ENCODE peak calls at places on chromosome 14, in four cellular contexts. V is H1, X is HepG2, M is K562. E is an unnamed sample.

GRCh38 chr14:97878727-97879126 is 1081.5 kb downstream of the VRK1 start:
- DNase-seq in V (no peak), X (no peak), M (no peak), E (no peak)

GRCh38 chr14:90518941-90519256 is 122.1 kb downstream of the CALM1 start:
- DNase-seq in V (no peak), X (peak), M (peak), E (no peak)

GRCh38 chr14:37550511-37550910 is 44.5 kb downstream of the FOXA1 start:
- DNase-seq in V (no peak), X (no peak), M (no peak), E (no peak)

GRCh38 chr14:52067873-52068740 is 752 bp downstream of the NID2 start:
- DNase-seq in V (no peak), X (no peak), M (no peak), E (no peak)

GRCh38 chr14:71365305-71365865 is 458.1 kb downstream of the PCNX1 start:
- DNase-seq in V (no peak), X (no peak), M (no peak), E (no peak)

GRCh38 chr14:74599201-74599809 is 12.7 kb downstream of the LTBP2 start:
- DNase-seq in V (no peak), X (no peak), M (no peak), E (no peak)

GRCh38 chr14:25132734-25133422 is 82.9 kb upstream of the STXBP6 start:
- DNase-seq in V (peak), X (peak), M (peak), E (no peak)

GRCh38 chr14:21068521-21069387 is 1.4 kb upstream of the ARHGEF40 start:
- DNase-seq in V (no peak), X (peak), M (peak), E (no peak)

GRCh38 chr14:90398315-90398811 is 1.5 kb downstream of the CALM1 start:
- DNase-seq in V (no peak), X (no peak), M (no peak), E (no peak)

GRCh38 chr14:54730156-54730961 is 163.4 kb downstream of the SAMD4A start:
- DNase-seq in V (no peak), X (no peak), M (no peak), E (peak)

GRCh38 chr14:89339579-89339978 is 77.5 kb downstream of the FOXN3 start:
- DNase-seq in V (no peak), X (no peak), M (no peak), E (no peak)

GRCh38 chr14:88322505-88323085 is 474 bp downstream of the KCNK10 start:
- DNase-seq in V (no peak), X (no peak), M (no peak), E (no peak)

GRCh38 chr14:100383727-100384158 is 60.6 kb downstream of the SLC25A47 start:
- DNase-seq in V (no peak), X (peak), M (peak), E (no peak)

GRCh38 chr14:68672609-68673285 is 120.1 kb downstream of the ZFP36L1 start:
- DNase-seq in V (no peak), X (peak), M (no peak), E (no peak)

GRCh38 chr14:100086361-100086760 is 21.1 kb downstream of the EVL start:
- DNase-seq in V (no peak), X (no peak), M (no peak), E (no peak)

GRCh38 chr14:89325299-89325883 is 91.6 kb downstream of the FOXN3 start:
- DNase-seq in V (no peak), X (peak), M (no peak), E (no peak)

GRCh38 chr14:69156224-69156623 is 3.3 kb upstream of the DCAF5 start:
- DNase-seq in V (no peak), X (no peak), M (no peak), E (no peak)

GRCh38 chr14:77087631-77088030 is 10.4 kb upstream of the CIPC start:
- DNase-seq in V (no peak), X (no peak), M (no peak), E (no peak)

GRCh38 chr14:37545174-37545573 is 49.9 kb downstream of the FOXA1 start:
- DNase-seq in V (no peak), X (no peak), M (no peak), E (no peak)

GRCh38 chr14:79706382-79706781 is 504.9 kb downstream of the DIO2 start:
- DNase-seq in V (no peak), X (no peak), M (no peak), E (no peak)

GRCh38 chr14:94461526-94462218 is 9.1 kb upstream of the SERPINA11 start:
- DNase-seq in V (no peak), X (no peak), M (no peak), E (no peak)

GRCh38 chr14:74578479-74578878 is 33.6 kb downstream of the LTBP2 start:
- DNase-seq in V (no peak), X (no peak), M (no peak), E (no peak)

GRCh38 chr14:101495827-101496778 is 65.2 kb upstream of the DIO3 start:
- DNase-seq in V (peak), X (peak), M (no peak), E (no peak)

GRCh38 chr14:105865904-105866840 is 339.8 kb downstream of the TMEM121 start:
- DNase-seq in V (no peak), X (no peak), M (no peak), E (no peak)

GRCh38 chr14:31229638-31230229 is 22.1 kb upstream of the HECTD1 start:
- DNase-seq in V (no peak), X (peak), M (peak), E (no peak)

GRCh38 chr14:91985008-91985407 is 37.5 kb upstream of the FBLN5 start:
- DNase-seq in V (no peak), X (no peak), M (no peak), E (no peak)

GRCh38 chr14:100654814-100655795 is 67.9 kb upstream of the BEGAIN start:
- DNase-seq in V (no peak), X (no peak), M (peak), E (no peak)

GRCh38 chr14:100709252-100709955 is 17.3 kb upstream of the DLK1 start:
- DNase-seq in V (no peak), X (no peak), M (no peak), E (no peak)

GRCh38 chr14:79337761-79338160 is 873.5 kb downstream of the DIO2 start:
- DNase-seq in V (no peak), X (no peak), M (no peak), E (no peak)

GRCh38 chr14:95290769-95291440 is 28.8 kb downstream of the CLMN start:
- DNase-seq in V (no peak), X (no peak), M (no peak), E (no peak)

GRCh38 chr14:30131698-30132097 is 204.1 kb upstream of the PRKD1 start:
- DNase-seq in V (no peak), X (no peak), M (no peak), E (no peak)

GRCh38 chr14:101474563-101475467 is 86.5 kb upstream of the DIO3 start:
- DNase-seq in V (no peak), X (no peak), M (no peak), E (no peak)

GRCh38 chr14:78967111-78967809 is 797.1 kb downstream of the NRXN3 start:
- DNase-seq in V (no peak), X (no peak), M (no peak), E (no peak)

GRCh38 chr14:102516531-102517411 is 7.2 kb upstream of the ANKRD9 start:
- DNase-seq in V (no peak), X (peak), M (peak), E (no peak)

GRCh38 chr14:23727566-23728335 is 91.6 kb downstream of the DHRS2 start:
- DNase-seq in V (no peak), X (peak), M (peak), E (no peak)

GRCh38 chr14:81169711-81170103 is 51.1 kb downstream of the GTF2A1 start:
- DNase-seq in V (no peak), X (no peak), M (no peak), E (no peak)

GRCh38 chr14:42222924-42223471 is 616.3 kb downstream of the LRFN5 start:
- DNase-seq in V (no peak), X (no peak), M (no peak), E (peak)

GRCh38 chr14:22554706-22555572 is 34.1 kb downstream of the DAD1 start:
- DNase-seq in V (no peak), X (no peak), M (no peak), E (no peak)

DNA sequence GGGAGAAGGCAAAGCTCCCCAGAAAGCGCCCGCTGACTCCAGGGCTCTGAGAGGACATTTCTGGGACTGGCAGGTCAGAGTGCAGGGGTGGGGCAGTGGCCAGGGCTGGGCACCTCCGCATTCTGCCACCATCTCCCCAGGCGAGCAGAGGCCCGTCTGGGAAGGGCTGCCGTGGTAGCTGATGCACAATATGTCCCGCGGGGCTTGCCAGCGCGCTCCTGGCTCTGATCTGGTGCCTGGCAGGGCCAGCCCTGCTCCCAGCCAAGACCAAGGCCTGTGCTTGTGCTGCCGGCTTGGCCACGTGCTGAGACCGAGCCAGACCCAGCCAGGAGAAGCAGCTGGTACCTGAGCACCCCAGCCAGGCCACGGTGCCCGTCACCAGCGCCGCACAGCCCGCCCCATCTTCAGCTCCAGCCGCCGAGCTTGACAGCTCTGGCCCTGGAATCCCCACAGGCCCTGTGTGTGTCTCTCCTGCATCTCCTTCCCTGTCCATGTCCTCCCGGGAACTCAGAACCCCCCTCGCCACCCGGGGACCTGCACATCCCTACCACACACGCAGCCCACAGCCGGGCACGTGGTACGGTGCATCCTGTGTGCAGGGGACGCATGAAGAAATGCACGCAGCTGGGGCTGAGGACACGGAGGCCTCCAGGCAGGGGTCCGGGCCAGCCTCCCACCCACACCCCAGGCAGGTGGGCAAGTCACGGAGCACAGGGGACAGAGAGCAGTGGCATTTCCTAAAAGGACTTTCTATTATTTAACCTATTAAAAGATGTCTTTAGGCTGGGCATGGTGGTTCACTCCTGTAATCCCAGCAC is 68.6 kb upstream of the C14orf180 start:
- DNase-seq in V (no peak), X (no peak), M (no peak), E (no peak)
- TF ChIP-seq EZH2 in V (no peak), X (no peak), M (no peak), E (no peak)

GRCh38 chr14:61549425-61549824 is 145.9 kb upstream of the HIF1A start:
- DNase-seq in V (no peak), X (no peak), M (no peak), E (no peak)
- TF ChIP-seq POLR2A in V (no peak), X (no peak), M (no peak), E (no peak)

GRCh38 chr14:53491256-53491905 is 338.3 kb upstream of the DDHD1 start:
- DNase-seq in V (no peak), X (no peak), M (no peak), E (no peak)
- TF ChIP-seq TAF1 in V (no peak), X (no peak), M (no peak), E (no peak)

GRCh38 chr14:36520601-36521525 is 831 bp upstream of the NKX2-1 start:
- DNase-seq in V (no peak), X (peak), M (peak), E (no peak)
- TF ChIP-seq EZH2 in V (peak), X (peak), M (no peak), E (no peak)

E was measured in GM12878.